ENCODE peak calls at places on chromosome X, in five cellular contexts. Z is RWPE1, J is heart left ventricle, M is RWPE2, X is tibial artery. W is an unnamed sample.

GRCh38 chrX:39559229-39559628 is 538.5 kb downstream of the BCOR start:
- DNase-seq in Z (peak), J (no peak), M (no peak), X (no peak), W (no peak)

GRCh38 chrX:8025705-8026104 is 98.5 kb upstream of the PNPLA4 start:
- DNase-seq in Z (no peak), J (no peak), M (no peak), X (no peak), W (no peak)

GRCh38 chrX:120269379-120270035 is 18.9 kb downstream of the ZBTB33 start:
- DNase-seq in Z (peak), J (no peak), M (no peak), X (no peak), W (no peak)

GRCh38 chrX:122303761-122304160 is 880.3 kb upstream of the GRIA3 start:
- DNase-seq in Z (no peak), J (no peak), M (no peak), X (no peak), W (no peak)

GRCh38 chrX:56764975-56765791 is 36.1 kb downstream of the NBDY start:
- DNase-seq in Z (no peak), J (no peak), M (no peak), X (no peak), W (no peak)

GRCh38 chrX:150282953-150283352 is 80.2 kb upstream of the MAMLD1 start:
- DNase-seq in Z (no peak), J (no peak), M (no peak), X (no peak), W (no peak)

GRCh38 chrX:54945224-54945623 is 24.6 kb downstream of the TRO start:
- DNase-seq in Z (no peak), J (no peak), M (no peak), X (no peak), W (no peak)

GRCh38 chrX:78321809-78322208 is 5.6 kb downstream of the CYSLTR1 start:
- DNase-seq in Z (no peak), J (peak), M (no peak), X (peak), W (no peak)

GRCh38 chrX:134761788-134762187 is 103.5 kb upstream of the PLAC1 start:
- DNase-seq in Z (no peak), J (no peak), M (no peak), X (no peak), W (no peak)

GRCh38 chrX:130082244-130083106 is 27.8 kb downstream of the ELF4 start:
- DNase-seq in Z (no peak), J (peak), M (no peak), X (peak), W (no peak)

GRCh38 chrX:39328661-39329060 is 527.4 kb downstream of the MID1IP1 start:
- DNase-seq in Z (no peak), J (no peak), M (no peak), X (no peak), W (no peak)

GRCh38 chrX:25020391-25021131 is 4.8 kb upstream of the ARX start:
- DNase-seq in Z (no peak), J (peak), M (no peak), X (no peak), W (no peak)

GRCh38 chrX:47634871-47635575 is 5.3 kb upstream of the CFP start:
- DNase-seq in Z (no peak), J (no peak), M (no peak), X (no peak), W (no peak)

GRCh38 chrX:153371256-153371655 is 29.9 kb downstream of the PNMA6E start:
- DNase-seq in Z (no peak), J (no peak), M (no peak), X (no peak), W (no peak)

GRCh38 chrX:36019164-36019563 is 99.6 kb downstream of the CFAP47 start:
- DNase-seq in Z (no peak), J (no peak), M (no peak), X (no peak), W (no peak)

GRCh38 chrX:119272882-119273806 is 37.1 kb downstream of the PGRMC1 start:
- DNase-seq in Z (peak), J (peak), M (peak), X (no peak), W (no peak)

GRCh38 chrX:103170216-103170615 is 44.7 kb upstream of the BEX4 start:
- DNase-seq in Z (no peak), J (no peak), M (no peak), X (no peak), W (no peak)

GRCh38 chrX:9627827-9628406 is 137.7 kb downstream of the GPR143 start:
- DNase-seq in Z (no peak), J (no peak), M (no peak), X (no peak), W (no peak)

GRCh38 chrX:49972313-49972712 is 49.9 kb downstream of the CLCN5 start:
- DNase-seq in Z (no peak), J (no peak), M (no peak), X (no peak), W (no peak)

GRCh38 chrX:40644821-40645358 is 2.5 kb downstream of the CXorf38 start:
- DNase-seq in Z (peak), J (peak), M (no peak), X (peak), W (no peak)

GRCh38 chrX:81586091-81586490 is 384.2 kb downstream of the SH3BGRL start:
- DNase-seq in Z (no peak), J (no peak), M (no peak), X (no peak), W (no peak)

GRCh38 chrX:48083212-48083611 is 11.8 kb upstream of the ZNF630 start:
- DNase-seq in Z (peak), J (no peak), M (no peak), X (peak), W (no peak)

GRCh38 chrX:67574696-67575095 is 30.9 kb downstream of the AR start:
- DNase-seq in Z (no peak), J (no peak), M (no peak), X (no peak), W (no peak)

GRCh38 chrX:105636667-105637066 is 185.7 kb upstream of the NRK start:
- DNase-seq in Z (no peak), J (no peak), M (no peak), X (no peak), W (no peak)

GRCh38 chrX:38638952-38639529 is 77.7 kb downstream of the TSPAN7 start:
- DNase-seq in Z (no peak), J (no peak), M (no peak), X (no peak), W (no peak)

GRCh38 chrX:129739591-129739990 is 812 bp downstream of the XPNPEP2 start:
- DNase-seq in Z (no peak), J (no peak), M (no peak), X (no peak), W (no peak)

GRCh38 chrX:72094894-72095293 is 36.8 kb downstream of the RTL5 start:
- DNase-seq in Z (no peak), J (peak), M (no peak), X (no peak), W (no peak)

GRCh38 chrX:139967300-139967699 is 2.0 kb upstream of the CXorf66 start:
- DNase-seq in Z (no peak), J (no peak), M (no peak), X (no peak), W (no peak)

GRCh38 chrX:68686684-68687045 is 39.2 kb downstream of the STARD8 start:
- DNase-seq in Z (no peak), J (peak), M (no peak), X (no peak), W (no peak)

GRCh38 chrX:15269618-15270521 is at the start of gene ASB9:
- DNase-seq in Z (peak), J (peak), M (peak), X (peak), W (no peak)

GRCh38 chrX:15274946-15275345 is 5.1 kb upstream of the ASB9 start:
- DNase-seq in Z (no peak), J (no peak), M (no peak), X (no peak), W (no peak)

GRCh38 chrX:15269120-15269519 is 763 bp downstream of the ASB9 start:
- DNase-seq in Z (peak), J (no peak), M (no peak), X (no peak), W (no peak)
- H3K27ac ChIP-seq in Z (no peak), J (no peak), M (peak), X (no peak), W (no peak)

GRCh38 chrX:85052636-85053343 is 49.1 kb downstream of the APOOL start:
- DNase-seq in Z (peak), J (no peak), M (no peak), X (no peak), W (no peak)
- TF ChIP-seq CTCF in Z (peak), J (peak), M (peak), X (peak), W (peak)

DNA sequence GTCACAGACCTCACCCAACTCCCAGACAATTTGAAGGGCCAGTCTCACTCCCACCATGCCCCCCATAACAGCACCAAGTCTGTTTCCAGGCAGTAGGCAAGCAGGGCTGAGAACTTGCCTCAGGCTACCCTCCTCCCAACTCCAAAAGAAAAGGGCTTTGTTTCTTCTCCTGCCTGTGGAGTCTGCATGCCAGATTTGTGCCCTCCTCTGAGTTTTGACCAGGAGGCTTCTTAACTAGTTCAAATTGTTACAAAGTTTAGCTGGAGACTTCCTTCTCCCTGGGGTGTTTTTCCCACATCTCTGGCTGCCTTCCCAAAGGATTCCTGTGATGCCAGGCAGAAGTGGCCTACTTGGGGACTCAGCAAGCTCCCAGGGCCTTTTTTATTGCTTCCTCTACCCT is 29.6 kb downstream of the PBDC1 start:
- DNase-seq in Z (no peak), J (no peak), M (no peak), X (no peak), W (no peak)
- H3K27ac ChIP-seq in Z (no peak), J (no peak), M (no peak), X (no peak), W (no peak)

GRCh38 chrX:16946971-16947562 is 609 bp downstream of the REPS2 start:
- DNase-seq in Z (no peak), J (peak), M (no peak), X (no peak), W (no peak)

GRCh38 chrX:16950423-16950822 is 4.0 kb downstream of the REPS2 start:
- DNase-seq in Z (no peak), J (no peak), M (no peak), X (no peak), W (no peak)

DNA sequence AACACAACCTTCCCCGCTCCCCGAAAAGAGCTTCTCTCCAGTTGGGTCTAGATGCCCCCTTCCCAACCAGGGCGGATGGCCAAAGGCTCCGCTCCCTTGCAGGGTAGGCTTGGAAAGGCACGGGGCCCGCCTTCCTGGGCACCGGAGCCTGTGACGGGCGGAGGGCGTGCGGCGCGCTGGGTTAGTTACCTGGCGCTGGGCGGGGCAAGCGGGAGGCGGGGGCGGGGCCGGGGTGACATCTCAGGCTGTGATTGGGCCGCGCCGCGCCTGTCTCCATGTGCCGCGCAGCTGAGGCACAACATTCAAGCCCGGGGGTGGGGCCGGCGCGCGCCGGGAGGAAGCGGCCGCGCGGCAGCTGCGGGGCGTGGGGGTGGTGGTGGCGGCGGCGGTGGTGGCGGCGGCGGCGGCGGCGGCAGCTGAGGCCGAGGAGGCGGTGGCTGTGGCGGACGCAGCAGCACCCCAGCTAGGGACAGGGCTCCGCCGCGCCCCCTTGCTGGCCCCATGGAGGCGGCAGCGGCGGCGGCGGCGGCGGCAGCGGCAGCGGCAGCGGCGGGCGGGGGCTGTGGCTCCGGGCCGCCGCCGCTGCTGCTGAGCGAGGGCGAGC is at the start of gene REPS2:
- DNase-seq in Z (peak), J (peak), M (peak), X (peak), W (peak)
- TF ChIP-seq CTCF in Z (no peak), J (no peak), M (no peak), X (no peak), W (no peak)

DNA sequence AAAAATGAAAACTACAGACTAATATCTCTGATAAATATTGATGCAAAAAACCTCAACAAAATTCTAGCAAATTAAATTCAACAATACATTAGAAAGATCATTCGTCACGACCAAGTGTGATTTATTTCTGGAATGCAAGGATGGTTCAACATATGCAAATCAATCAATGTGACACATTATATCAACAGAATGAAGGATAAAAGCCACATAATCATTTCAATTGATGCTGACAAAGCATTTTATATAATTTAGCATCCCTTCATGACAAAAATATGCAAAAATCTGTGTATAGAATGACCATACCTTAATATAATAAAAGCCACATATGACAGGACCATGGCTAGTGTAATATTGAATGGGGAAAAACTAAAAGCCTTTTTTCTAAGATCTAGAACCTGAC is 457.2 kb upstream of the SPANXN1 start:
- DNase-seq in Z (no peak), J (no peak), M (no peak), X (no peak), W (no peak)
- H3K27ac ChIP-seq in Z (no peak), J (no peak), M (no peak), X (no peak), W (no peak)

GRCh38 chrX:23383411-23383810 is 48.8 kb downstream of the PTCHD1 start:
- DNase-seq in Z (no peak), J (no peak), M (no peak), X (no peak), W (no peak)
- TF ChIP-seq CTCF in Z (no peak), J (no peak), M (no peak), X (no peak), W (no peak)

GRCh38 chrX:46325312-46325877 is 219.8 kb downstream of the ZNF674 start:
- DNase-seq in Z (peak), J (no peak), M (peak), X (no peak), W (no peak)
- H3K27ac ChIP-seq in Z (peak), J (peak), M (peak), X (peak), W (no peak)

DNA sequence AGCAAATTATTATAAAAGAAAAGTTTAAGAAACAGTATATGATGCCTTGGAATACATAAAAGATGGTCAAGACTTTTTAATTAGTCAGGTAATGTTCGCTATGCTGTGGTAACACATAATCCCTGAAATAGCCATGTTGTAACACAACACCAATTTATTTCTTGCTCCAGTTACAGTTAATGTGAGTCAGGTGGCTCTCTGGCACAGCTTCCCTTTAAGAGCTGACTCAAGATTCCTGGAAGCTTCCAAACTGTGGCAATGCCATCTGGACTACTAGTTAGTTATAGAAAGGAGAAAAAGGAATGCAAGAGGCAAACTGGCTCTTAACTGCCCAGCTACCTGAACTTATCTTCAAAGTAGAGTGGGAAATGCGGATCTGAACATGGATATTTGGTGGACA is 210.5 kb downstream of the CHM start:
- DNase-seq in Z (no peak), J (no peak), M (no peak), X (no peak), W (no peak)
- TF ChIP-seq CTCF in Z (no peak), J (no peak), M (no peak), X (no peak), W (no peak)

DNA sequence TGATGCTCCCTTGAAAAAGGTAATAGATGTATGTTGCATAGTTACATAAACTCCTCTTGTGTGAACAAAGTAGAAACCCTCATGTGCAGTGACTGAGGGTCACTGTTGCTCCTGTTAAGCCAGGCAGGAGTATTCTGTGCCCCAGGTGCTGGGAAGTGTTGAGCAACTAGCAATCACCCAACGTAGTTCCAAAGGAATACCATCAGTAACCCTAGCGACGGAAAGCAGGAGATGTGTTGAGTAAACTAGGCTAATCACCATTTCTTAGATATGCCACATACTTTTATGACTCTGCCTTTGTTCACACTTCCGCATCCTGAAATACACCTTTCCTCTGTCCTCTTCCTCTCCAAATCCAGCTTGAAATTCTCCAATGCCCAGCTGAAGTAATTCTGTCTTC is 50.9 kb upstream of the TAB3 start:
- DNase-seq in Z (no peak), J (no peak), M (no peak), X (no peak), W (no peak)
- H3K27ac ChIP-seq in Z (no peak), J (no peak), M (no peak), X (no peak), W (no peak)

DNA sequence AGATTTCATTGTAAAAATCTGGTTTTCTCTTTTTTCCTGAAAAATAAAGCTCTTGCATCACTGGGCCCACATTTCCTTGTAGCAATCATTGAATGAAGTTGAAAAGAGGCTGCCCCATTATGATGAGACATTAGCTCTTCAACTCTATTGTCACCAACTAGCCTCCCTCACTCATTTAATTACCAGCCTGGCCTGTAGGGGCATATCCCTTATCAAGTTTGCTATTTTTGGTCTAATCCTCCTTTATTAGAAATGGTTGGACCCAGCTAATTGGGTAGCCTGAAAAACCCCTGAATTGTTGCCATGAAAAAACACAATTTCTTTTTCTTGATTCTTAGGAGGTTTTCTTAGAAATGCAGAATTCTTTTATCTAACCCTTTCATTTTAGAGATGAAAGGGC is 164.6 kb upstream of the CASK start:
- DNase-seq in Z (no peak), J (no peak), M (no peak), X (no peak), W (no peak)
- TF ChIP-seq CTCF in Z (no peak), J (no peak), M (no peak), X (no peak), W (no peak)